ENCODE peak calls at places on chromosomes 12 and 14, in eight cellular contexts. E, J, M, V, H, T, R and N are unnamed samples.

GRCh38 chr14:99966030-99966429 is 99.2 kb upstream of the EVL start:
- DNase-seq in H (no peak), T (no peak), E (no peak), M (no peak), V (no peak), J (no peak), R (no peak), N (no peak)

GRCh38 chr12:28794796-28795195 is 354.3 kb upstream of the FAR2 start:
- DNase-seq in M (no peak), J (no peak), V (no peak), T (no peak), E (no peak), H (no peak), R (no peak), N (no peak)

GRCh38 chr12:15811192-15812127 is 22.3 kb upstream of the EPS8 start:
- DNase-seq in H (no peak), R (no peak), M (no peak), T (no peak), V (no peak), E (no peak), J (no peak), N (no peak)

GRCh38 chr12:26648066-26648465 is 184.9 kb downstream of the ITPR2 start:
- DNase-seq in V (no peak), M (no peak), J (no peak), R (no peak), H (no peak), E (no peak), T (no peak), N (no peak)

GRCh38 chr12:124328116-124328515 is 33.2 kb downstream of the RFLNA start:
- DNase-seq in R (no peak), T (no peak), J (no peak), E (no peak), M (no peak), V (no peak), H (no peak), N (no peak)

GRCh38 chr14:103561381-103562134 is 899 bp downstream of the BAG5 start:
- DNase-seq in M (no peak), R (no peak), V (no peak), T (peak; percentile 73), E (no peak), J (peak; percentile 40), H (no peak), N (no peak)

GRCh38 chr12:105076098-105076497 is 8.2 kb downstream of the ALDH1L2 start:
- DNase-seq in R (no peak), T (peak; percentile 27), V (no peak), H (no peak), E (no peak), J (peak; percentile 41), M (no peak), N (no peak)

GRCh38 chr12:93111791-93112208 is 182.7 kb upstream of the EEA1 start:
- DNase-seq in H (no peak), T (no peak), M (no peak), J (no peak), R (no peak), V (no peak), E (no peak), N (no peak)

GRCh38 chr14:79074501-79074900 is 904.3 kb downstream of the NRXN3 start:
- DNase-seq in M (no peak), T (no peak), R (no peak), V (no peak), H (no peak), E (no peak), J (no peak), N (no peak)

GRCh38 chr12:50059440-50060119 is 2.2 kb downstream of the ASIC1 start:
- DNase-seq in M (no peak), E (no peak), H (no peak), T (no peak), V (no peak), J (peak; percentile 79), R (no peak), N (peak; percentile 26)

GRCh38 chr14:102508774-102509743 is 517 bp downstream of the ANKRD9 start:
- DNase-seq in T (peak; percentile 79), E (no peak), M (no peak), V (peak; percentile 60), J (no peak), R (peak; percentile 41), H (no peak), N (no peak)

GRCh38 chr14:68938515-68939423 is 40.3 kb downstream of the ACTN1 start:
- DNase-seq in E (no peak), J (no peak), R (no peak), M (no peak), H (no peak), T (no peak), V (peak; percentile 77), N (no peak)

GRCh38 chr14:33902363-33902762 is 48.5 kb downstream of the EGLN3 start:
- DNase-seq in J (no peak), R (no peak), V (no peak), H (no peak), M (no peak), E (no peak), T (no peak), N (no peak)

GRCh38 chr12:122099856-122100255 is 21.3 kb downstream of the MLXIP start:
- DNase-seq in J (no peak), R (no peak), H (no peak), T (no peak), V (peak; percentile 7), E (no peak), M (no peak), N (no peak)

GRCh38 chr12:76820888-76821482 is 57.1 kb downstream of the ZDHHC17 start:
- DNase-seq in E (no peak), T (peak; percentile 61), R (no peak), M (no peak), V (no peak), J (peak; percentile 27), H (peak; percentile 49), N (peak; percentile 18)

GRCh38 chr12:13957576-13957975 is 23.8 kb downstream of the GRIN2B start:
- DNase-seq in V (no peak), E (no peak), J (no peak), R (no peak), H (no peak), T (no peak), M (no peak), N (no peak)

GRCh38 chr12:45959728-45960127 is 30.6 kb downstream of the SCAF11 start:
- DNase-seq in R (no peak), M (no peak), V (no peak), H (no peak), E (no peak), J (no peak), T (no peak), N (no peak)

GRCh38 chr14:67263499-67264149 is 22.4 kb downstream of the PALS1 start:
- DNase-seq in H (no peak), J (peak; percentile 11), M (no peak), R (no peak), E (no peak), T (peak; percentile 58), V (no peak), N (peak; percentile 59)

GRCh38 chr14:100850841-100851585 is 25.1 kb downstream of the MEG3 start:
- DNase-seq in V (peak; percentile 89), J (peak; percentile 46), M (peak; percentile 51), R (peak; percentile 55), T (no peak), E (peak; percentile 26), H (peak; percentile 86), N (peak; percentile 10)

GRCh38 chr12:113891167-113891692 is 74.9 kb downstream of the RBM19 start:
- DNase-seq in R (no peak), T (no peak), V (no peak), H (no peak), M (no peak), J (no peak), E (no peak), N (no peak)

GRCh38 chr14:24243336-24243836 is 963 bp upstream of the TINF2 start:
- DNase-seq in V (no peak), J (peak; percentile 78), H (no peak), E (peak; percentile 30), R (no peak), M (no peak), T (no peak), N (peak; percentile 20)

GRCh38 chr12:123621619-123622530 is 11.6 kb downstream of the EIF2B1 start:
- DNase-seq in R (no peak), T (no peak), V (no peak), E (no peak), H (no peak), J (no peak), M (no peak), N (peak; percentile 51)

GRCh38 chr12:104243551-104243950 is 28.0 kb downstream of the TXNRD1 start:
- DNase-seq in T (peak; percentile 31), R (no peak), M (no peak), E (peak; percentile 52), H (no peak), V (no peak), J (no peak), N (no peak)

GRCh38 chr12:91951571-91951970 is 194.1 kb downstream of the BTG1 start:
- DNase-seq in T (peak; percentile 33), R (no peak), V (no peak), E (no peak), M (no peak), H (no peak), J (peak; percentile 30), N (no peak)

GRCh38 chr12:57456145-57456700 is 1.1 kb downstream of the INHBE start:
- DNase-seq in R (peak; percentile 61), T (peak; percentile 57), H (peak; percentile 75), V (no peak), E (peak; percentile 22), J (peak; percentile 61), M (no peak), N (peak; percentile 40)

GRCh38 chr12:47977046-47977771 is 13.8 kb downstream of the TMEM106C start:
- DNase-seq in M (no peak), E (no peak), R (no peak), T (no peak), V (no peak), H (no peak), J (no peak), N (no peak)

GRCh38 chr14:38238332-38238731 is 17.6 kb downstream of the CLEC14A start:
- DNase-seq in H (no peak), T (peak; percentile 64), E (no peak), R (no peak), V (no peak), J (peak; percentile 21), M (no peak), N (peak; percentile 3)

GRCh38 chr12:49346659-49347306 is at the start of gene DNAJC22:
- DNase-seq in T (no peak), E (no peak), M (no peak), J (no peak), R (no peak), V (peak; percentile 22), H (no peak), N (no peak)

GRCh38 chr12:15910864-15911696 is at the start of gene DERA:
- DNase-seq in V (peak; percentile 86), H (peak; percentile 81), M (peak; percentile 27), R (peak; percentile 57), T (peak; percentile 93), E (peak; percentile 46), J (peak; percentile 81), N (peak; percentile 39)

GRCh38 chr14:70034257-70034656 is 154.5 kb downstream of the SLC8A3 start:
- DNase-seq in J (no peak), R (no peak), E (no peak), T (no peak), M (no peak), V (no peak), H (no peak), N (no peak)

GRCh38 chr14:55316528-55316927 is 45.3 kb downstream of the FBXO34 start:
- DNase-seq in T (no peak), R (no peak), M (no peak), J (no peak), H (no peak), V (no peak), E (no peak), N (no peak)

GRCh38 chr12:54141534-54142475 is 47.0 kb downstream of the SMUG1 start:
- DNase-seq in J (no peak), R (no peak), V (no peak), M (no peak), T (peak; percentile 79), H (no peak), E (no peak), N (no peak)

GRCh38 chr12:85669911-85670310 is 166.3 kb downstream of the RASSF9 start:
- DNase-seq in J (no peak), E (no peak), M (no peak), V (no peak), H (no peak), T (no peak), R (no peak), N (no peak)